ENCODE peak calls at places on chromosome 20, in four cellular contexts. P is hepatocyte, L is fibroblast of lung, V is mammary epithelial cell. K is an unnamed sample.
A peak's percentile ranks its signal among the peaks of the same experiment; 100 is the strongest.

GRCh38 chr20:58944610-58945009 is 36.4 kb upstream of the NELFCD start:
- DNase-seq in P (peak; percentile 5), V (no peak), L (no peak), K (no peak)

GRCh38 chr20:44837949-44838348 is 27.6 kb upstream of the RIMS4 start:
- DNase-seq in V (no peak), P (no peak), L (no peak), K (no peak)

GRCh38 chr20:45874576-45874975 is 6.5 kb upstream of the ZSWIM1 start:
- DNase-seq in V (no peak), L (no peak), P (no peak), K (no peak)

GRCh38 chr20:32387262-32387661 is 29.1 kb downstream of the ASXL1 start:
- DNase-seq in L (peak; percentile 81), P (no peak), V (no peak), K (no peak)

GRCh38 chr20:37342231-37343177 is 3.4 kb upstream of the SRC start:
- DNase-seq in P (no peak), V (no peak), L (no peak), K (no peak)

GRCh38 chr20:48921883-48922867 is 664 bp downstream of the ARFGEF2 start:
- DNase-seq in V (peak; percentile 83), L (peak; percentile 53), P (peak; percentile 75), K (no peak)

GRCh38 chr20:41029150-41029872 is 689 bp downstream of the TOP1 start:
- DNase-seq in L (no peak), V (no peak), P (peak; percentile 59), K (no peak)

GRCh38 chr20:23626040-23626620 is 11.6 kb downstream of the CST3 start:
- DNase-seq in V (peak; percentile 91), P (peak; percentile 65), L (no peak), K (no peak)

GRCh38 chr20:50930139-50931047 is 844 bp downstream of the ADNP start:
- DNase-seq in L (no peak), V (no peak), P (peak; percentile 62), K (no peak)

GRCh38 chr20:32333988-32334885 is 23.9 kb upstream of the ASXL1 start:
- DNase-seq in V (no peak), L (peak; percentile 8), P (no peak), K (no peak)

GRCh38 chr20:50195524-50196120 is 5.0 kb downstream of the CEBPB start:
- DNase-seq in V (no peak), P (no peak), L (no peak), K (no peak)

GRCh38 chr20:57866250-57867106 is 156.7 kb upstream of the PMEPA1 start:
- DNase-seq in V (no peak), P (no peak), L (no peak), K (no peak)

GRCh38 chr20:14189794-14190402 is 147.5 kb downstream of the FLRT3 start:
- DNase-seq in L (peak; percentile 45), V (peak; percentile 44), P (peak; percentile 67), K (no peak)
- H2AFZ ChIP-seq in L (peak overlapping the region; percentile 48), V (peak overlapping the region; percentile 66), P (no peak overlapping the region), K (peak overlapping the region; percentile 67)

GRCh38 chr20:62734881-62735280 is 26.2 kb downstream of the NTSR1 start:
- DNase-seq in P (no peak), V (no peak), L (no peak), K (no peak)

GRCh38 chr20:62735331-62735821 is 26.7 kb downstream of the NTSR1 start:
- DNase-seq in L (no peak), P (no peak), V (no peak), K (no peak)

GRCh38 chr20:62737271-62737761 is 28.7 kb downstream of the NTSR1 start:
- DNase-seq in V (no peak), L (peak; percentile 19), P (no peak), K (no peak)

GRCh38 chr20:62736026-62736406 is 27.4 kb downstream of the NTSR1 start:
- DNase-seq in P (no peak), V (no peak), L (no peak), K (no peak)

DNA sequence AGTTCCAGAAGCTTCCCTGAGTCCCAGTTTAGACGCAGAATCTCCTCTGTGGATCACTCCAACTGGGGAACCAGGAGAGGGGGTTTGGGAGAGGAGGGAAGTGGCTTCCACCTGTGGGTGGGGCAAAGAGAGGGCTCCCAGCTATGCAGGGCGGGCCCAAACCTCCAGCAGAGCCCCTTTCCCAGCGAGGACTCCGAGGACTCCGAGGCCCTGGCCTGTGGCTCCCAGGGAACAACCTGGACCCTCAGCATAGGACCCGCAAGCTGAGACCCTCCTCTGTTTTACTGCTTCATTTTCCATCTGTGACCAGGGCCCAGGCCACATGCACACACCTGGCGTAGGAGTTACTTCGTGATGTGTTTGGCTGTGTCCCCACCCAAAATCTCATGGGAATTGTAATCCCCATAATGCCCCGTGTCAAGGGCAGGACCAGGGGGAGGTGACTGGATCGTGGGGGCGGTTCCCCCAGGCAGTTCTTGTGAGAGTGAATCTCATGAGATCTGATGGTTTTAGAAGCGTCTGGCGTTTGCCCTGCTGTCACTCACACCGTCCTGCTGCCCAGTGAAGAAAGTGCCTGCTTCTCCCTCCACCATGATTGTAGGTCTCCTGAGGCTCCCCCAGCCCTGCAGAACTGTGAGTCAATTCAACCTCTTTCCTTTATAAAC is 27.9 kb downstream of the NTSR1 start:
- DNase-seq in P (no peak), L (no peak), V (no peak), K (no peak)
- TF ChIP-seq EZH2 in P (no peak), L (no peak), V (no peak), K (no peak)

DNA sequence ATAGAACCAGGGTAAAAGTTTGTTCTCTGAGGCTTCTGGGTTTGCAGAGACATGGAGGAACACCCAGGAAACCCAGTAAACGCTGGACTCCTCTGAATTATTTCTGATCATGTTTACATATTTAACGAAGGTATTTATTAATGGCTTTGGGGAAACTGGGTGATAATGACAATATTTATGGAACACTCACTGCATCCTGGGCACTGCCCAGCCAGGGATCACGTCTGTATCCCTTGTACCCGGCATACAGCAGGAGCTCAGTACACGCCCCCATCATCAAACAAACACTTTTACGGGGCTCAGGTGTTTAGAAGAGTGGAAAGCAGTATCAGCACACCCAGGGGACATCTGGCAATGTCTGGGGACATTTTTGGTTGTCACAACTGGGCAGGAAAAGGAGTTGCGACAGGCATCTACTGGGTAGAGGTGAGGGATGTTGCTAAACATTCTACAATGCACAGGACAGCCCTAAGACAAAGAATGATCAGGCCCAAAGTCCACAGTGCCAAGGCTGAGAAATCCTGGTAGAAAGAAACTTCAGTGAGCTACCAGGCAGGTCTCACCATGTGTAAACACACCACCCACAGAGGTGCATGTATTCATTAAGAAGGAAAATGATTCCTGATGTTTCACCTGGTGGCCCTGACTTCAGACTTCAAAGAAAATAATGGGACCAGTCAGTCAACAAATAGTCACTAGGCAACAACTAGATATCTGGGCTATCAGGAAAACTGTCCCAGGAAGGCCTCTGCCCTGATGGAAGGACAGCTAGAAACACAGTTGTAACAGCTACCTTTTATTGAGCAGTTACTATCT is 35.3 kb downstream of the ZMYND8 start:
- DNase-seq in P (peak; percentile 54), L (no peak), V (peak; percentile 31), K (no peak)
- H3K4me1 ChIP-seq in P (peaks cover 59% of the 10 kb centered on the region), L (peaks cover 31% of the 10 kb centered on the region), V (peaks cover 51% of the 10 kb centered on the region), K (peaks cover 60% of the 10 kb centered on the region)

DNA sequence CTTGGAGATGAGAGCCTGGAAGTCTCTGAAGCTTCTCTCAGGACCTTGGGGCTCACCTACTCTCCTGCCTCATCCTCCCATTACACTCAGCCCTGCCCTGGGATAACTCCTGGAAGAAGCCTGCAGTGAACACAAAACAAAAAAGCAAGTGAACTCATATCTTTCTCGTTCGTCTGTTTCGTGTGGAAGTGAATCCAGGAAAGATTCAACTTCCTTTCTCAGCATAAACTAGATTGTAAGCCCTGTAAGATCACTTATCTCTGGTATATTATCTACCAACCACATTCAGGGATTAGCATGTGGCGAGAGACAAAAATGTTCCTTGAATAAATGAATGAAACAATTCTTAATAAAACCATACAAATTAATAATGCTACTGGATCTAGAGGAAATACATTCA is 36.5 kb upstream of the FAM83C start:
- DNase-seq in P (no peak), L (no peak), V (no peak), K (no peak)
- H2AFZ ChIP-seq in P (no peak overlapping the region), L (no peak overlapping the region), V (no peak overlapping the region), K (no peak overlapping the region)

K was measured in keratinocyte.